ENCODE peak calls at places on chromosomes 5 and 9, in six cellular contexts. T is HepG2, P is GM12878, F is H1, U is K562, I is SK-N-SH. E is an unnamed sample.

GRCh38 chr9:124863371-124863831 is 1.5 kb downstream of the ARPC5L start:
- DNase-seq in U (no peak), F (no peak), I (no peak), P (no peak), T (no peak), E (no peak)

GRCh38 chr5:8907168-8907868 is 638.6 kb downstream of the SEMA5A start:
- DNase-seq in T (no peak), U (no peak), P (no peak), F (no peak), I (no peak), E (no peak)

GRCh38 chr9:135228345-135228982 is 141.0 kb downstream of the OLFM1 start:
- DNase-seq in P (no peak), U (no peak), F (no peak), I (no peak), T (no peak), E (no peak)

GRCh38 chr5:12095808-12096281 is 191.6 kb upstream of the CTNND2 start:
- DNase-seq in U (no peak), P (no peak), I (no peak), T (no peak), F (no peak), E (no peak)

GRCh38 chr9:35714579-35715252 is 17.3 kb downstream of the TLN1 start:
- DNase-seq in F (no peak), I (no peak), P (no peak), U (no peak), T (no peak), E (no peak)

GRCh38 chr9:121294181-121294743 is 26.3 kb downstream of the GSN start:
- DNase-seq in F (no peak), I (no peak), P (no peak), T (no peak), U (no peak), E (no peak)

GRCh38 chr5:51494821-51495220 is 111.6 kb downstream of the ISL1 start:
- DNase-seq in F (no peak), P (no peak), I (no peak), T (no peak), U (no peak), E (no peak)

GRCh38 chr5:149414405-149415244 is 35.5 kb upstream of the IL17B start:
- DNase-seq in T (no peak), U (no peak), P (no peak), F (no peak), I (no peak), E (no peak)

GRCh38 chr9:86708918-86709835 is 238.1 kb downstream of the GAS1 start:
- DNase-seq in P (no peak), T (no peak), U (no peak), I (no peak), F (no peak), E (no peak)

GRCh38 chr9:134171316-134172197 is 7.2 kb upstream of the RNU6ATAC start:
- DNase-seq in T (no peak), I (no peak), U (no peak), P (no peak), F (no peak), E (peak)

GRCh38 chr9:92600742-92601261 is 65.0 kb upstream of the ECM2 start:
- DNase-seq in I (no peak), F (no peak), U (no peak), T (no peak), P (no peak), E (no peak)

GRCh38 chr5:112275671-112276070 is 143.4 kb downstream of the EPB41L4A start:
- DNase-seq in F (no peak), T (no peak), I (no peak), U (no peak), P (no peak), E (no peak)

GRCh38 chr9:114098660-114099522 is at the start of gene KIF12:
- DNase-seq in T (peak), F (no peak), I (peak), U (peak), P (no peak), E (no peak)

GRCh38 chr5:68593211-68593701 is 377.7 kb downstream of the PIK3R1 start:
- DNase-seq in T (no peak), I (no peak), P (no peak), U (no peak), F (no peak), E (no peak)

GRCh38 chr5:167358868-167359492 is 932.5 kb upstream of the WWC1 start:
- DNase-seq in U (no peak), F (no peak), P (no peak), I (no peak), T (no peak), E (no peak)

GRCh38 chr5:18216016-18216415 is 581.8 kb downstream of the TAF11L14 start:
- DNase-seq in I (no peak), U (no peak), T (no peak), F (no peak), P (no peak), E (no peak)

GRCh38 chr9:97866848-97867247 is 13.8 kb downstream of the FOXE1 start:
- DNase-seq in F (no peak), P (peak), U (no peak), I (no peak), T (no peak), E (no peak)

GRCh38 chr5:2006193-2006970 is 123.7 kb upstream of the IRX4 start:
- DNase-seq in F (no peak), T (no peak), I (no peak), P (no peak), U (no peak), E (no peak)

GRCh38 chr9:105044458-105044857 is 116.5 kb upstream of the ABCA1 start:
- DNase-seq in I (no peak), T (no peak), U (no peak), P (no peak), F (no peak), E (no peak)

GRCh38 chr9:137423001-137423809 is at the start of the genes EXD3 and NOXA1:
- DNase-seq in F (peak), T (peak), U (peak), P (peak), I (peak), E (peak)

DNA sequence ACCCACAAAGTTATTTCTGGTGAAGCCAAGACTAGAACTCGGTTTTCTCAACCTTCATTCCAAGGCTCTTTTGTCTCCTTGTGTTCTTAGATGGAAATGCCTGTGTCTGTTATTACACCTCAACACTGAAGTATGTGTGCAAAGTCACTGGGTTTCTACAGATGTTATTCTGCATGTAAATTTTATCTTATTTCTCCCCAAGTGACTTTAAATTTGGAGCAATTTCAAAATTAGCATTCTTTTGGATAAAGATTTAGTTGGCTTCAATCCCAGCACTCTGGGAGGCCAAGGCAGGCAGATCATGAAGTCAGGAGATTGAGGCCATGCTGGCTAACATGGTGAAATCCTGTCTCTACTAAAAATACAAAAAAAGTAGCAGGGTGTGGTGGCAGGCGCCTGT is 104.4 kb upstream of the GNA14 start:
- DNase-seq in P (no peak), T (no peak), U (no peak), I (no peak), F (no peak), E (no peak)
- TF ChIP-seq GABPA in P (no peak), T (no peak), U (no peak), I (no peak), F (no peak), E (no peak)

GRCh38 chr5:142482207-142482606 is 157.4 kb upstream of the SPRY4 start:
- DNase-seq in F (no peak), T (peak), I (no peak), U (no peak), P (no peak), E (no peak)

GRCh38 chr5:142481410-142481809 is 156.6 kb upstream of the SPRY4 start:
- DNase-seq in F (no peak), I (no peak), T (no peak), U (no peak), P (no peak), E (no peak)

GRCh38 chr5:142486581-142486980 is 161.8 kb upstream of the SPRY4 start:
- DNase-seq in U (no peak), P (no peak), I (no peak), F (no peak), T (no peak), E (no peak)

GRCh38 chr5:142486020-142486419 is 161.2 kb upstream of the SPRY4 start:
- DNase-seq in U (no peak), P (no peak), I (no peak), F (no peak), T (no peak), E (no peak)

GRCh38 chr5:142484821-142485387 is 160.1 kb upstream of the SPRY4 start:
- DNase-seq in T (peak), F (no peak), P (no peak), U (no peak), I (no peak), E (no peak)
- TF ChIP-seq GABPA in T (no peak), F (no peak), P (no peak), U (no peak), I (no peak), E (no peak)

DNA sequence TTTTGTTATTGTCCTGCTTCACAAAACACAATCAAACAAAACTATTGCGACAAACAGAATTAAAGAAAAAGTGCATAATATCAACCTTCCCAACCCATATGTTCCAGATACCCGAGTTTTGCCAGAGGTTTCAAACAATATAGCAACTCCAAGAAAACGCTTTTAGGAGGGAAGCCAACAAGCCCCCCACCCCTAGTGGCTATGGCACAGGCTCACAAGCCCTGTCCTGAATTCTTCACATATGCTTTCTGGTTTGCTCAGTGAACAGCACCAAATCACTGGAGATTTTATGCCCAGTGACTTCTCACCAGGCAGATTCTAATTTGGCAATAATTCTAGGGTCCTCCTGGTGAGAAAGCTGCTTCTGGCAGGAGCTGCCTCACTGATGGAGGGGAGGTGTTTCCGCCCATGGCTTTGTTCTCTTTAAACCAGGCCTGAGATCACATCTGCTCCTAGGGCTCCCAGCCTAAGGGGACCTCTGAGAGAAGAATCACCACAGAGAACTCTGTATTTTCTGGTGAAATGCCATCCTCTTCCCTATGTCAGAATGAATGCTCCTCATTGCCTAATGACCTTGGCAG is 1982.4 kb downstream of the EFNA5 start:
- DNase-seq in P (no peak), T (no peak), I (peak), U (no peak), F (no peak), E (no peak)
- TF ChIP-seq GABPA in P (no peak), T (no peak), I (no peak), U (no peak), F (no peak), E (no peak)

GRCh38 chr9:129406278-129407225 is 214.3 kb downstream of the C9orf50 start:
- DNase-seq in I (no peak), T (no peak), U (peak), P (no peak), F (no peak), E (peak)
- TF ChIP-seq GABPA in I (no peak), T (no peak), U (peak), P (no peak), F (no peak), E (no peak)

DNA sequence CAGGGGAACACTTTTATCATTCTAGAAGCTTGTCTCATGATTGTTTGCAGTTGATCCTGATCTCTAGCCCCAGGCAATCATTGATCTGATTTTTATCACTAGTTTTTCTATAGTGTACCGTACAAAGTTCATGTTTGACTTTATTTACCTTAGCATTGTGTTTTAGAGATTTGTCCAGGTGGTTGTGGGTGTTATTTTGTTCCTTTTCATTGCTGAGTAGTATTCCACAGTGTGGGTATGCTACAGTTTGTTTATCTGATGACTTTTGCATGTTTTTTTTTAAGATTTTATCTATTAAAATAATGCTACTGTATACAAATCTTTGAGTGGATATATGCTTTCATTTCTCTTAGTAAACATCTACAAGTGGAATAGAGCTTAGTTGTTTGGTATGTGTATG is 26.2 kb downstream of the ZNF131 start:
- DNase-seq in U (no peak), P (no peak), F (no peak), T (no peak), I (no peak), E (no peak)
- TF ChIP-seq GABPA in U (no peak), P (no peak), F (no peak), T (no peak), I (no peak), E (no peak)

DNA sequence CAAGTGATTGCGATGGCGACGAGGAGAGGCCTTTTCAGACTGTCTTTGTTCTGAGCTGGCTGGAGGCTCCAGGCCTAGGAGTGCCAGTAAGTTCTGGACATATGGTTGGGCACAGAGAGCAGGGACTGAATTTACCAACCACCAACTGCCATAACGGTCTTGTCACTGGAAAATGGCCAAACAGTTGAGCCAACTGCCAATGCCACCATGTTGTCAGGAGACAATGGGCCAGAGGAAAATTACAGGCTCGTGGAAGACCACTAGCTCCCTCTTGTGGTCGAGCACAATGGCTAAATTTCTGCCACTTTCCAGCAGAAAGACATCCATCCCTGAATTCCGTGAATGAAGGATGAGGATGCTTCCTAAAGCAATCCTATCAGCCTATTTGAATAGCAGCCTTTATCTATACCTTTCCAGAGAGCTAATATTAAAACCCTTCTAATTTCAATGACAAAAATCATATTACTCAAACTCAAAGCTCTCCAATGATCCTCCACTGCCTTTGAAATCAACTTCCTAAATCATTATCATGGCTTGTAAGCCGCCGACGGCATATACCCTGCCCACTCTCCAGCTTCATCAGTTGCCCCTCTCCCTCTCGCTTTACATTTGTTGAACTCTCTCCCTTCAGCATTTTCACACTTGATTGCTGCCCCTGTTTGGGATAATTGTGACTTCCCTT is 66.9 kb upstream of the GLIS3 start:
- DNase-seq in P (no peak), U (peak), I (peak), F (peak), T (peak), E (peak)
- TF ChIP-seq GABPA in P (no peak), U (no peak), I (no peak), F (no peak), T (no peak), E (no peak)

GRCh38 chr9:78296893-78297671 is at the start of gene PSAT1:
- DNase-seq in U (peak), F (peak), T (peak), P (peak), I (peak), E (peak)

GRCh38 chr9:78296208-78296892 is 575 bp upstream of the PSAT1 start:
- DNase-seq in I (peak), T (peak), F (no peak), U (no peak), P (no peak), E (no peak)

GRCh38 chr9:78297672-78297961 is 692 bp downstream of the PSAT1 start:
- DNase-seq in P (no peak), U (no peak), F (no peak), I (no peak), T (no peak), E (no peak)

GRCh38 chr9:78300209-78300608 is 3.3 kb downstream of the PSAT1 start:
- DNase-seq in I (no peak), F (no peak), T (peak), U (no peak), P (no peak), E (no peak)

GRCh38 chr9:78298046-78298511 is 1.2 kb downstream of the PSAT1 start:
- DNase-seq in T (peak), F (no peak), P (no peak), U (peak), I (peak), E (no peak)
- TF ChIP-seq GABPA in T (no peak), F (no peak), P (no peak), U (no peak), I (no peak), E (no peak)

E was measured in HL-60.